ENCODE peak calls at places on chromosomes 13 and 19, in six cellular contexts. N is neural crest cell, C is uterus, O is cardiac fibroblast, I is ovary, A is omental fat pad. L is an unnamed sample.

GRCh38 chr19:39046037-39046821 is 13.9 kb upstream of the FBXO27 start:
- DNase-seq in O (peak; percentile 29), C (no peak), A (no peak), N (no peak), I (no peak), L (no peak)

GRCh38 chr19:12872941-12873890 is 8.0 kb downstream of the DNASE2 start:
- DNase-seq in O (peak; percentile 75), I (peak; percentile 89), N (no peak), A (peak; percentile 34), C (no peak), L (no peak)

GRCh38 chr19:29694669-29695627 is 20.1 kb downstream of the C19orf12 start:
- DNase-seq in N (peak; percentile 84), I (peak; percentile 82), A (no peak), O (peak; percentile 83), C (peak; percentile 80), L (peak; percentile 50)

GRCh38 chr13:23159205-23159586 is 21.6 kb upstream of the SGCG start:
- DNase-seq in A (no peak), I (no peak), N (peak; percentile 69), O (peak; percentile 16), C (no peak), L (no peak)

GRCh38 chr19:13119654-13120053 is 1.6 kb downstream of the NACC1 start:
- DNase-seq in I (no peak), A (no peak), O (no peak), N (no peak), C (no peak), L (no peak)

GRCh38 chr13:22103046-22103445 is 432.2 kb downstream of the FGF9 start:
- DNase-seq in N (no peak), O (no peak), C (no peak), I (no peak), A (no peak), L (no peak)

GRCh38 chr19:44003461-44004134 is 841 bp downstream of the ZNF230 start:
- DNase-seq in C (no peak), I (no peak), N (no peak), O (peak; percentile 14), A (no peak), L (no peak)

GRCh38 chr13:40666058-40666904 is at the start of gene FOXO1:
- DNase-seq in O (peak; percentile 95), I (peak; percentile 96), N (peak; percentile 79), A (peak; percentile 56), C (peak; percentile 88), L (peak; percentile 70)

GRCh38 chr13:90293793-90294361 is 1053.6 kb upstream of the MIR17HG start:
- DNase-seq in I (no peak), C (no peak), N (no peak), A (no peak), O (no peak), L (no peak)

GRCh38 chr13:114135731-114136171 is 3.3 kb upstream of the RASA3 start:
- DNase-seq in C (no peak), A (no peak), I (no peak), O (no peak), N (no peak), L (no peak)

GRCh38 chr19:46736544-46737274 is 9.1 kb upstream of the FKRP start:
- DNase-seq in C (no peak), A (no peak), O (no peak), I (no peak), N (no peak), L (no peak)

GRCh38 chr13:94236876-94237275 is 242.6 kb downstream of the DCT start:
- DNase-seq in O (peak; percentile 16), N (no peak), A (no peak), I (no peak), C (no peak), L (no peak)

GRCh38 chr13:79678100-79678499 is 197.1 kb downstream of the NDFIP2 start:
- DNase-seq in A (no peak), O (no peak), I (no peak), N (no peak), C (no peak), L (no peak)

GRCh38 chr13:40600145-40600751 is 66.2 kb downstream of the FOXO1 start:
- DNase-seq in C (no peak), I (no peak), A (no peak), N (no peak), O (no peak), L (no peak)

GRCh38 chr13:73687087-73687486 is 447.1 kb downstream of the KLF12 start:
- DNase-seq in O (peak; percentile 22), A (no peak), I (no peak), N (no peak), C (no peak), L (no peak)

GRCh38 chr19:31908486-31909255 is 436.7 kb upstream of the ZNF507 start:
- DNase-seq in C (no peak), I (peak; percentile 53), A (no peak), N (no peak), O (no peak), L (no peak)

GRCh38 chr13:36997716-36998427 is 1.3 kb downstream of the ALG5 start:
- DNase-seq in A (no peak), N (no peak), C (no peak), O (no peak), I (no peak), L (no peak)

GRCh38 chr13:28401303-28402056 is 93.4 kb downstream of the FLT1 start:
- DNase-seq in I (no peak), O (peak; percentile 89), N (no peak), C (no peak), A (no peak), L (no peak)

GRCh38 chr13:46321494-46322225 is 65.4 kb downstream of the RUBCNL start:
- DNase-seq in I (no peak), C (no peak), O (peak; percentile 77), N (peak; percentile 62), A (no peak), L (peak; percentile 35)

GRCh38 chr13:98977568-98978270 is at the start of gene DOCK9:
- DNase-seq in C (peak; percentile 54), O (peak; percentile 85), I (peak; percentile 72), A (no peak), N (peak; percentile 20), L (no peak)

GRCh38 chr19:46489445-46490272 is 6.0 kb downstream of the PNMA8B start:
- DNase-seq in N (no peak), C (peak; percentile 42), I (peak; percentile 77), A (no peak), O (peak; percentile 71), L (no peak)

GRCh38 chr13:66264976-66265375 is 965.2 kb downstream of the PCDH9 start:
- DNase-seq in N (no peak), A (no peak), I (no peak), C (no peak), O (no peak), L (no peak)

GRCh38 chr19:33309826-33310225 is 7.5 kb upstream of the CEBPA start:
- DNase-seq in N (no peak), C (no peak), A (no peak), I (no peak), O (no peak), L (no peak)

GRCh38 chr13:76792680-76793334 is 93.4 kb downstream of the KCTD12 start:
- DNase-seq in C (peak; percentile 28), O (peak; percentile 85), A (no peak), I (no peak), N (no peak), L (no peak)

DNA sequence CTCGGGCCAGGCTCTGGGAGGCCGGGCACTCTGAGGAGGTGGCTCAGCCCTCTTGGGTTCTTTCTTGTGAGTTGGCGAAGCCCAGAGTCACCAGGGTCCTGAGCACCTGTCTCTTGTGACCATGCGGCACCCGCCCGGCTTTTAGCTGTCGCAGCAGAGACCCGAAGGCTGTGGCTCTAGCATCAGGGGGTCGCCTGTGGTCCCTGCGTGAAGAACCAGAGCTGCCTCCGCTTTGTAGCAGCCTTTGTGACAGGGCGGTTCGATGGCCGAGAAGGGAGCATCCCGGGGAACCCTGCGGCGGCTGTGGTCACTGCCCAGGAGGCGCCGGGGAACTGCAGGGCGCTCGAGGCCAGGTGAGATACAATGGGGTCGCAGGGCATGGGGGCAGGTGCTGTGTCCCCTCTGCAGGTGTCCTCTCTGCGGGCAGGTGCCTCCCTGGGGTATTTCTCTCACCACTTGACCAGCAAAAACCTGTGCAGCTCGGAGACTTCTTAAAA is 10.4 kb downstream of the MCF2L start:
- DNase-seq in O (no peak), I (no peak), N (no peak), A (no peak), C (no peak), L (no peak)
- TF ChIP-seq CTCF in O (no peak), I (no peak), N (no peak), A (no peak), C (no peak), L (no peak)

DNA sequence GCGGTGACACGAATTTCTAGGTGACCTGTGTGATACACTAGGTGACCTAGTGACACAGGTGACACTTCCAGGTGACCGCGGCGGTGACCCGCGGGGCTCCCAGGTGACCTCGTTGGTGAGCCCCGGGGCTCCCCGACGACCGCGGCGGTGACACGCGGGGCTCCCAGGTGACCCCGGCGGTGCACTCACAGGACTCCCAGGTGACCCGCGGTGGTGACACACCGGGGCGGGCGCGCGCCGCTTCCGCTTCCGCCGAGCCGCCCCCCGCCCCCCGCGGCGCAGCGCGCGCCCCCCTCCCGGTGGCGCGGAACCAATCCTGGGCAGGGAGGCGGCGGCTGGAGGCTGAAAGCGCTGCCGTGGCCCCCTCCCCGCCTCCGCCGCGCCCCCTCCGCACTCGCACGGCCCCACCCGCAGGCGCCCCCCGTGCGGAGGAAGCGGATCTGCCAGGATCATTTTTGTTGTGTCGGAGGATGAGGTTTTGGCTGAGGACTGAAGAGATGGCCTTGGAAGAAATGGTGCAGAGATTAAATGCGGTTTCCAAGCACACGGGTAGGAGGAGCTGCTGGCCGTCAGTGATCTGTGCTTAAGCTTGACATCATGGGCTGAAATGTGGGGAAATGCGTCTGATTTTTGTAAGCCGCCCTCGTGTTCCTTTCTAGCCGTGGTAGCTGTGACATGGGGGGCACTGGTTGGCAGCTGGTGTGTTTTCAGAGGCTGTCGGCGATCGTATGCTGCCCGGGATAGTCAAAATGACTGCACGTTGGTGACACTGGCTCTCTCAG is at the start of gene MCF2L:
- DNase-seq in A (no peak), O (peak; percentile 53), I (peak; percentile 82), N (peak; percentile 30), C (no peak), L (peak; percentile 5)
- TF ChIP-seq CTCF in A (no peak), O (peak; percentile 14), I (no peak), N (no peak), C (no peak), L (peak; percentile 7)

DNA sequence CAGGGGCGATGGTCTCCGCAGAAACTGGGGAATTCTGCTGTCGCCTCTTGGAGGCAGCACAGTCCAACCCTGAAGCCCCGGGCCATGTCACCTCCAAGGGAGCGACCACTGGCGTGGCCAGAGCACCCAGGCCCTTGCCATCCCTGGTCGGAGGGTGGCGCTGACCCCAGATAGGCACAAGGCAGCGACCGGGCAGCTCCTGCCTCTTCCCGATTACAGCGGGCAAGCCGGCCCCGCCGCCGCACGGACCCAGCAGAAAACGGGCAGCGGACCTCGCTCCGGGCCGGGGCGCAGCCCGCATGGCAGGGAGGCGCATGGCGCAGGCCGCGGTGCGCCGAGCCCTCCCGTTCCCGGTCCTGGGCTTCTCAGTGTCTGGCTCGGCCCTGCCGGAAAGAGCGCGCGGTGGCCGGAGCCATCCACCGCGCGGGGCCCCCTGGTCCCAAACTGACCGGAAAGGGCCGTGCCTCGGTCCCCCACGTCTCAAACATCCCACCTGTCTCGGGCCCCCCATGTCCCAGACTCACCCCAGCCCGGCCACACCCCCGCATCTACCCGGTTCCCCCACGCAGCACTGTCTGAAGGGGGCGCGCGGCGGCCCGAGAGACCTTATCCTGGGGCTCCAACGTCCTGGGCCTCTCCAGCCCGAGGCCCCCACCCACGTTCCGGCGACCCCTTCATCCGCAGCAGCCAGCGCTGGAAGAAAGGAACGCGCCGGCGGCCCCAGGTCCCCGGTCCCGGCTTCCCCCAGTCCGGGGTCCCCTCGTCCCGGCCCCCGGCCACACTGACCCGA is 725 bp downstream of the CERS1 start:
- DNase-seq in A (no peak), C (peak; percentile 14), I (no peak), O (peak; percentile 33), N (peak; percentile 69), L (no peak)
- TF ChIP-seq CTCF in A (no peak), C (no peak), I (no peak), O (peak; percentile 36), N (peak; percentile 54), L (peak; percentile 42)

GRCh38 chr19:50167314-50167721 is 4.2 kb upstream of the IZUMO2 start:
- DNase-seq in I (no peak), N (no peak), O (no peak), A (no peak), C (no peak), L (no peak)
- TF ChIP-seq CTCF in I (no peak), N (no peak), O (no peak), A (no peak), C (no peak), L (no peak)